ENCODE peak calls at places on chromosome 11, in five cellular contexts. One of them, this sample, is unnamed.
A peak's percentile ranks its signal among the peaks of the same experiment; 100 is the strongest.

GRCh38 chr11:26947904-26948639 is 45.8 kb upstream of the FIBIN start:
- DNase-seq in CD4-positive, alpha-beta memory T cell: no peak
- DNase-seq in fibroblast of lung: peak; percentile 74
- DNase-seq in brain microvascular endothelial cell: peak; percentile 40
- DNase-seq in uterus: no peak
- DNase-seq in this sample: no peak

GRCh38 chr11:64659417-64660144 is 63.4 kb downstream of the NRXN2 start:
- DNase-seq in uterus: no peak
- DNase-seq in fibroblast of lung: peak; percentile 90
- DNase-seq in CD4-positive, alpha-beta memory T cell: no peak
- DNase-seq in brain microvascular endothelial cell: peak; percentile 87
- DNase-seq in this sample: no peak

GRCh38 chr11:65968600-65969482 is 7.3 kb downstream of the SART1 start:
- DNase-seq in uterus: no peak
- DNase-seq in CD4-positive, alpha-beta memory T cell: no peak
- DNase-seq in brain microvascular endothelial cell: no peak
- DNase-seq in fibroblast of lung: no peak
- DNase-seq in this sample: no peak

GRCh38 chr11:31645747-31646146 is 136.2 kb downstream of the ELP4 start:
- DNase-seq in CD4-positive, alpha-beta memory T cell: no peak
- DNase-seq in fibroblast of lung: peak; percentile 95
- DNase-seq in uterus: no peak
- DNase-seq in brain microvascular endothelial cell: peak; percentile 82
- DNase-seq in this sample: no peak

GRCh38 chr11:129974237-129974636 is 28.4 kb downstream of the PRDM10 start:
- DNase-seq in brain microvascular endothelial cell: no peak
- DNase-seq in CD4-positive, alpha-beta memory T cell: no peak
- DNase-seq in uterus: no peak
- DNase-seq in fibroblast of lung: peak; percentile 30
- DNase-seq in this sample: no peak

GRCh38 chr11:33930317-33931021 is 38.6 kb upstream of the LMO2 start:
- DNase-seq in brain microvascular endothelial cell: no peak
- DNase-seq in fibroblast of lung: peak; percentile 48
- DNase-seq in CD4-positive, alpha-beta memory T cell: no peak
- DNase-seq in uterus: no peak
- DNase-seq in this sample: no peak

GRCh38 chr11:106473089-106473722 is 395.7 kb downstream of the AASDHPPT start:
- DNase-seq in uterus: no peak
- DNase-seq in fibroblast of lung: peak; percentile 48
- DNase-seq in brain microvascular endothelial cell: peak; percentile 66
- DNase-seq in CD4-positive, alpha-beta memory T cell: no peak
- DNase-seq in this sample: no peak

GRCh38 chr11:84173078-84173477 is 886.9 kb upstream of the CCDC90B start:
- DNase-seq in fibroblast of lung: no peak
- DNase-seq in brain microvascular endothelial cell: no peak
- DNase-seq in uterus: no peak
- DNase-seq in CD4-positive, alpha-beta memory T cell: no peak
- DNase-seq in this sample: no peak

GRCh38 chr11:45853616-45854219 is 6.4 kb downstream of the CRY2 start:
- DNase-seq in CD4-positive, alpha-beta memory T cell: no peak
- DNase-seq in uterus: no peak
- DNase-seq in brain microvascular endothelial cell: no peak
- DNase-seq in fibroblast of lung: no peak
- DNase-seq in this sample: no peak
- H3K27ac ChIP-seq in CD4-positive, alpha-beta memory T cell: no peak overlapping the region
- H3K27ac ChIP-seq in uterus: no peak overlapping the region
- H3K27ac ChIP-seq in brain microvascular endothelial cell: no peak overlapping the region
- H3K27ac ChIP-seq in fibroblast of lung: no peak overlapping the region
- H3K27ac ChIP-seq in this sample: peak overlapping the region; percentile 3

GRCh38 chr11:2441171-2441570 is 3.1 kb downstream of the TRPM5 start:
- DNase-seq in brain microvascular endothelial cell: no peak
- DNase-seq in uterus: no peak
- DNase-seq in fibroblast of lung: no peak
- DNase-seq in CD4-positive, alpha-beta memory T cell: no peak
- DNase-seq in this sample: no peak
- H3K27me3 ChIP-seq in brain microvascular endothelial cell: peaks cover 36% of the 10 kb centered on the region
- H3K27me3 ChIP-seq in uterus: no peaks in the 10 kb centered on the region
- H3K27me3 ChIP-seq in fibroblast of lung: peaks cover 4% of the 10 kb centered on the region
- H3K27me3 ChIP-seq in CD4-positive, alpha-beta memory T cell: no peaks in the 10 kb centered on the region
- H3K27me3 ChIP-seq in this sample: no peaks in the 10 kb centered on the region

GRCh38 chr11:61356701-61357100 is 5.0 kb downstream of the CYB561A3 start:
- DNase-seq in brain microvascular endothelial cell: no peak
- DNase-seq in uterus: no peak
- DNase-seq in fibroblast of lung: no peak
- DNase-seq in CD4-positive, alpha-beta memory T cell: no peak
- DNase-seq in this sample: no peak

GRCh38 chr11:61357233-61357893 is 4.3 kb downstream of the CYB561A3 start:
- DNase-seq in uterus: no peak
- DNase-seq in brain microvascular endothelial cell: no peak
- DNase-seq in fibroblast of lung: no peak
- DNase-seq in CD4-positive, alpha-beta memory T cell: no peak
- DNase-seq in this sample: no peak

GRCh38 chr11:61359541-61359940 is 2.1 kb downstream of the CYB561A3 start:
- DNase-seq in fibroblast of lung: no peak
- DNase-seq in CD4-positive, alpha-beta memory T cell: no peak
- DNase-seq in brain microvascular endothelial cell: no peak
- DNase-seq in uterus: no peak
- DNase-seq in this sample: no peak

GRCh38 chr11:61357894-61358239 is 3.8 kb downstream of the CYB561A3 start:
- DNase-seq in brain microvascular endothelial cell: no peak
- DNase-seq in fibroblast of lung: no peak
- DNase-seq in CD4-positive, alpha-beta memory T cell: no peak
- DNase-seq in uterus: no peak
- DNase-seq in this sample: no peak

GRCh38 chr11:61358566-61358965 is 3.1 kb downstream of the CYB561A3 start:
- DNase-seq in CD4-positive, alpha-beta memory T cell: no peak
- DNase-seq in brain microvascular endothelial cell: no peak
- DNase-seq in uterus: no peak
- DNase-seq in fibroblast of lung: no peak
- DNase-seq in this sample: no peak
- H3K27ac ChIP-seq in CD4-positive, alpha-beta memory T cell: no peak overlapping the region
- H3K27ac ChIP-seq in brain microvascular endothelial cell: no peak overlapping the region
- H3K27ac ChIP-seq in uterus: no peak overlapping the region
- H3K27ac ChIP-seq in fibroblast of lung: no peak overlapping the region
- H3K27ac ChIP-seq in this sample: no peak overlapping the region

GRCh38 chr11:44381261-44381660 is 71.3 kb upstream of the ALX4 start:
- DNase-seq in fibroblast of lung: no peak
- DNase-seq in brain microvascular endothelial cell: no peak
- DNase-seq in uterus: no peak
- DNase-seq in CD4-positive, alpha-beta memory T cell: no peak
- DNase-seq in this sample: no peak

GRCh38 chr11:44380820-44381219 is 70.9 kb upstream of the ALX4 start:
- DNase-seq in brain microvascular endothelial cell: no peak
- DNase-seq in CD4-positive, alpha-beta memory T cell: no peak
- DNase-seq in uterus: no peak
- DNase-seq in fibroblast of lung: no peak
- DNase-seq in this sample: no peak

GRCh38 chr11:44379141-44380008 is 69.4 kb upstream of the ALX4 start:
- DNase-seq in fibroblast of lung: no peak
- DNase-seq in CD4-positive, alpha-beta memory T cell: no peak
- DNase-seq in uterus: no peak
- DNase-seq in brain microvascular endothelial cell: no peak
- DNase-seq in this sample: no peak

GRCh38 chr11:44377914-44378321 is 68.0 kb upstream of the ALX4 start:
- DNase-seq in uterus: no peak
- DNase-seq in fibroblast of lung: no peak
- DNase-seq in CD4-positive, alpha-beta memory T cell: no peak
- DNase-seq in brain microvascular endothelial cell: no peak
- DNase-seq in this sample: no peak

GRCh38 chr11:44380009-44380313 is 70.0 kb upstream of the ALX4 start:
- DNase-seq in brain microvascular endothelial cell: no peak
- DNase-seq in uterus: no peak
- DNase-seq in fibroblast of lung: no peak
- DNase-seq in CD4-positive, alpha-beta memory T cell: no peak
- DNase-seq in this sample: no peak
- H3K27me3 ChIP-seq in brain microvascular endothelial cell: peaks cover 3% of the 10 kb centered on the region
- H3K27me3 ChIP-seq in uterus: no peaks in the 10 kb centered on the region
- H3K27me3 ChIP-seq in fibroblast of lung: no peaks in the 10 kb centered on the region
- H3K27me3 ChIP-seq in CD4-positive, alpha-beta memory T cell: no peaks in the 10 kb centered on the region
- H3K27me3 ChIP-seq in this sample: no peaks in the 10 kb centered on the region

GRCh38 chr11:27973851-27974536 is 134.0 kb downstream of the KIF18A start:
- DNase-seq in fibroblast of lung: no peak
- DNase-seq in uterus: no peak
- DNase-seq in CD4-positive, alpha-beta memory T cell: no peak
- DNase-seq in brain microvascular endothelial cell: no peak
- DNase-seq in this sample: no peak

GRCh38 chr11:27971256-27971655 is 136.7 kb downstream of the KIF18A start:
- DNase-seq in CD4-positive, alpha-beta memory T cell: no peak
- DNase-seq in uterus: no peak
- DNase-seq in fibroblast of lung: peak; percentile 55
- DNase-seq in brain microvascular endothelial cell: no peak
- DNase-seq in this sample: no peak

GRCh38 chr11:27976262-27976661 is 131.7 kb downstream of the KIF18A start:
- DNase-seq in fibroblast of lung: peak; percentile 47
- DNase-seq in uterus: no peak
- DNase-seq in brain microvascular endothelial cell: no peak
- DNase-seq in CD4-positive, alpha-beta memory T cell: no peak
- DNase-seq in this sample: no peak

GRCh38 chr11:27968461-27968860 is 139.5 kb downstream of the KIF18A start:
- DNase-seq in CD4-positive, alpha-beta memory T cell: no peak
- DNase-seq in fibroblast of lung: no peak
- DNase-seq in brain microvascular endothelial cell: no peak
- DNase-seq in uterus: no peak
- DNase-seq in this sample: no peak

DNA sequence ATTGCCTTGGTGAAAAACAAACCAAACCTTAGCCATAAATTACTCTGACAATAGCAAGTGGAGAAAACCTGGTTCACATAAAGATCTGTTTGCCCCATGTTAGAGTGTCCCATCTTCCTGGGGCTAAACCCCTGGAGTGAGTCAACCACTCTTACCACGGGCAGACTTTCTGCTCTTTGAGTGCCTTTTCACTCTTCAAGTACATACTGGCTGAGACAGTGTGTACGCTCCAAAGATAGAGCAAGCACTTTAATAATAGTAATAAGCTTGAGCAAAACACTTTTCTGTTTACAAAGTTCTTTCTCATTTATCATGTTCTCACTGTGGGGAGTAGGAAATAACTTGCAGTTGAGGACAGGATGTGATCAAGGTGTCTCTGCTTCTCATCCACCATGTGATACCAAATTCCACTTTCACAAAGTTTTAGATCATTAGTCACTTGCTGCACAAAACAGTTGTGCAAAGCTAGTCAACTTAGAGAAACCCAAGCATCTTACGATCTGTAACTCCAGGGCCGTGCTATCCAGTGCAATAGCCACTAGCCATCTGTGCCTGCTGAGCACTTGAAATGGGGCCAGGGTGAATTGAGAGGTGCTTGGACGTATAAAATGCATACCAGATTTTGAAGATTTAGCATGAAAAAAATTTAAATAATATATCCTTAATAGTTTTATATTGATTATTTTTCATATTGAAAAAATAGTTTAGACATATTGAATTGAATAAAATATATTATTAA is 135.4 kb downstream of the KIF18A start:
- DNase-seq in brain microvascular endothelial cell: no peak
- DNase-seq in fibroblast of lung: peak; percentile 50
- DNase-seq in CD4-positive, alpha-beta memory T cell: no peak
- DNase-seq in uterus: no peak
- DNase-seq in this sample: no peak
- H3K27ac ChIP-seq in brain microvascular endothelial cell: no peak overlapping the region
- H3K27ac ChIP-seq in fibroblast of lung: no peak overlapping the region
- H3K27ac ChIP-seq in CD4-positive, alpha-beta memory T cell: no peak overlapping the region
- H3K27ac ChIP-seq in uterus: no peak overlapping the region
- H3K27ac ChIP-seq in this sample: no peak overlapping the region

GRCh38 chr11:134028368-134028920 is 40.4 kb upstream of the JAM3 start:
- DNase-seq in fibroblast of lung: no peak
- DNase-seq in uterus: no peak
- DNase-seq in CD4-positive, alpha-beta memory T cell: no peak
- DNase-seq in brain microvascular endothelial cell: no peak
- DNase-seq in this sample: no peak
- H3K27me3 ChIP-seq in fibroblast of lung: peaks cover 12% of the 10 kb centered on the region
- H3K27me3 ChIP-seq in uterus: no peaks in the 10 kb centered on the region
- H3K27me3 ChIP-seq in CD4-positive, alpha-beta memory T cell: no peaks in the 10 kb centered on the region
- H3K27me3 ChIP-seq in brain microvascular endothelial cell: peaks cover 20% of the 10 kb centered on the region
- H3K27me3 ChIP-seq in this sample: no peaks in the 10 kb centered on the region

DNA sequence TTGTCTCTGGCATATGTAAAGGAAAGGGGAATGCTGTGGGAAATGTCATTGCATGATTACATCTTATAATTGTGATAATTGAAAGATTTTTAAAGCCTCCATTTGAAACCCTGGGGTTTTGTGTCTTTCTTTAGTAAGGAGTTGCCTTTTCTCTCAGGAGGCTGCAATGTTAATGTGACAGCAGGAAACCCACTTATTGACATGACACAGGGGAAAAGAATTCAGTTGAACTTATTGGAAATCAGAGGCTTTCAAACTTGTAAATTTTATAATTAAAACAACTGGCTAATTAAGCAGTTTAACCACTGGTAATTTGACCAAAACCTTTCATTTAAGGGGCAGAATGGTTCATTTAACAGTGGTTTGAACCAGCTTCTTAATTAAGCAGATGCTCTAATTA is 31.2 kb downstream of the MRPL48 start:
- DNase-seq in fibroblast of lung: peak; percentile 68
- DNase-seq in uterus: no peak
- DNase-seq in CD4-positive, alpha-beta memory T cell: no peak
- DNase-seq in brain microvascular endothelial cell: no peak
- DNase-seq in this sample: no peak
- H3K27ac ChIP-seq in fibroblast of lung: no peak overlapping the region
- H3K27ac ChIP-seq in uterus: no peak overlapping the region
- H3K27ac ChIP-seq in CD4-positive, alpha-beta memory T cell: no peak overlapping the region
- H3K27ac ChIP-seq in brain microvascular endothelial cell: no peak overlapping the region
- H3K27ac ChIP-seq in this sample: no peak overlapping the region

DNA sequence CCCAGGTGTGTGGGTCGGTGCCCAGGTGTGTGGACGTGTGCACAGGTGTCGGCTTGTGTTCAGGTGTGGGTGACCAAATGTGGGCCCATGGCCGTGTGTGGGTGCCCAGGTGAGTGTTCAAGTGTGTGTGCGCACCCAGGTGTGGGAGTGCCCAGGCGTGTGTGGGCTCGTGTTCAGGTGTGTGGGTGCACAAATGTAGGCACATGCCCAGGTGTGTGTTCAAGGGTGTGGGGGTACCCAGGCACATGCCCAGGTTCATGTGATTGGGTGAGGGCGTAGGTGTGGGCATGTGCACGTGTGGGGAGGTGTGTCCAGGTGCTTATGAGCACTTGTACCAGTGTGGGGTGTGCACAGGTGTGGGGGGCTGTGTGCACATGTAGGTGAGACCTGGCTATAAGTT is 42.8 kb downstream of the MOB2 start:
- DNase-seq in CD4-positive, alpha-beta memory T cell: no peak
- DNase-seq in brain microvascular endothelial cell: no peak
- DNase-seq in fibroblast of lung: no peak
- DNase-seq in uterus: no peak
- DNase-seq in this sample: no peak
- H3K27me3 ChIP-seq in CD4-positive, alpha-beta memory T cell: no peaks in the 10 kb centered on the region
- H3K27me3 ChIP-seq in brain microvascular endothelial cell: no peaks in the 10 kb centered on the region
- H3K27me3 ChIP-seq in fibroblast of lung: no peaks in the 10 kb centered on the region
- H3K27me3 ChIP-seq in uterus: no peaks in the 10 kb centered on the region
- H3K27me3 ChIP-seq in this sample: no peaks in the 10 kb centered on the region

DNA sequence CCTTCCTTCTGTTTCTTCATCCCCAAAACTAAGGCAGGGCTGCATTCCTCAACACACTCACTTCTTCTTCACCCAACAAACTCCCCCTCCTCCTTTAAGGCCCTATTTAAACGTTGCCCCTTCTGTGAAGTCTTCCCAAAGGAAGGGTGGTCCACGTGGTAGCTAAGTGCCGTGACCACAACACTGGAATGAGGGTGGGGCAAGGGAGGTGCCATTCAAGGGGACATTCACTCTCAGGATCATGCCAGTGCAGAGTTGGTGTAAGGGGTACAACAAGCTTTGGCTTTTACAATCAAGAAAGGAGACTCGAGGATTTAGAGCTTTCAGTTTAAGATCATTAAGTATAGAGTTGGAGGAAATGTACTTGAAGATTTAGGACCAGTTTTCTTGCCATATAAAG is 8.0 kb upstream of the MS4A10 start:
- DNase-seq in brain microvascular endothelial cell: no peak
- DNase-seq in fibroblast of lung: no peak
- DNase-seq in uterus: no peak
- DNase-seq in CD4-positive, alpha-beta memory T cell: no peak
- DNase-seq in this sample: no peak
- H3K27ac ChIP-seq in brain microvascular endothelial cell: peak overlapping the region; percentile 72
- H3K27ac ChIP-seq in fibroblast of lung: no peak overlapping the region
- H3K27ac ChIP-seq in uterus: no peak overlapping the region
- H3K27ac ChIP-seq in CD4-positive, alpha-beta memory T cell: no peak overlapping the region
- H3K27ac ChIP-seq in this sample: no peak overlapping the region

This sample was measured in thoracic aorta.